ENCODE peak calls at places on chromosomes 11 and 22, in seven cellular contexts. Y is left lung, M is aorta, R is endodermal cell, A is pancreas, X is sigmoid colon, L is right cardiac atrium. W is an unnamed sample.
A peak's percentile ranks its signal among the peaks of the same experiment; 100 is the strongest.

GRCh38 chr11:72333657-72334056 is 89.7 kb upstream of the PHOX2A start:
- DNase-seq in Y (no peak), A (no peak), X (no peak), R (peak; percentile 92), L (no peak), M (peak; percentile 56), W (no peak)

GRCh38 chr22:36197065-36197440 is 4.6 kb downstream of the APOL4 start:
- DNase-seq in M (peak; percentile 66), A (no peak), L (peak; percentile 80), Y (no peak), R (peak; percentile 92), X (peak; percentile 83), W (peak; percentile 85)

GRCh38 chr11:88404932-88405710 is 67.6 kb upstream of the CTSC start:
- DNase-seq in X (no peak), Y (no peak), A (no peak), R (no peak), L (no peak), M (no peak), W (no peak)

GRCh38 chr22:19674929-19675253 is 39.4 kb upstream of the SEPTIN5 start:
- DNase-seq in Y (no peak), A (no peak), X (no peak), L (no peak), R (peak; percentile 35), M (no peak), W (no peak)

GRCh38 chr11:65821107-65821506 is 12.7 kb upstream of the SNX32 start:
- DNase-seq in M (no peak), X (no peak), L (no peak), A (no peak), Y (peak; percentile 17), R (no peak), W (no peak)

GRCh38 chr22:18103527-18104269 is 6.9 kb upstream of the TUBA8 start:
- DNase-seq in X (no peak), L (no peak), R (peak; percentile 26), A (no peak), Y (no peak), M (no peak), W (no peak)

GRCh38 chr11:113265343-113265742 is 49.0 kb upstream of the TTC12 start:
- DNase-seq in X (no peak), A (no peak), R (no peak), L (no peak), Y (no peak), M (no peak), W (no peak)

GRCh38 chr11:45090607-45091006 is 55.8 kb upstream of the PRDM11 start:
- DNase-seq in A (no peak), Y (no peak), X (no peak), M (no peak), L (no peak), R (no peak), W (no peak)

GRCh38 chr11:73218106-73218829 is at the start of gene P2RY2:
- DNase-seq in X (peak; percentile 73), Y (peak; percentile 99), R (peak; percentile 94), A (peak; percentile 77), L (peak; percentile 87), M (peak; percentile 86), W (no peak)

DNA sequence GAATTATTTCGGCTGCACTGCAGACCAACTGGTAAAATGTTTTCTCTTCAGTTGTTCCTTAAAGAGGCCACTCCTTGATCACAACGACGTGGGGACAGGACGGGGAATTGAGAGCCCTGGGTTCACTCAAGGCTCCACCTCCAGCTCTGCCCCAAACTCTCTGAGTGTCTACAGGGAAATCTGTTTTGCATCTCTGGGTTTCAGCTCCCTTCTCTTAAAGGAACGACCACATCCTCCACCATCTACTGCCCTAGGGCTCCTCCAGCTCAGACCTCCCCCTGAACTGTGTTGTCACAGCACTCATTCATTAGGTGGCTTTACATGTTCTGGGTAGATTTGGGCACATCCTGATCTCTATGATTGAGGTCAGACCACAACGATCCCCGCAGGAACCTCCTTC is 5.1 kb upstream of the PPFIA1 start:
- DNase-seq in Y (no peak), A (no peak), L (no peak), R (no peak), X (no peak), M (peak; percentile 3), W (no peak)
- H3K4me3 ChIP-seq in Y (no peak overlapping the region), A (no peak overlapping the region), L (no peak overlapping the region), R (no peak overlapping the region), X (no peak overlapping the region), M (no peak overlapping the region), W (no peak overlapping the region)

DNA sequence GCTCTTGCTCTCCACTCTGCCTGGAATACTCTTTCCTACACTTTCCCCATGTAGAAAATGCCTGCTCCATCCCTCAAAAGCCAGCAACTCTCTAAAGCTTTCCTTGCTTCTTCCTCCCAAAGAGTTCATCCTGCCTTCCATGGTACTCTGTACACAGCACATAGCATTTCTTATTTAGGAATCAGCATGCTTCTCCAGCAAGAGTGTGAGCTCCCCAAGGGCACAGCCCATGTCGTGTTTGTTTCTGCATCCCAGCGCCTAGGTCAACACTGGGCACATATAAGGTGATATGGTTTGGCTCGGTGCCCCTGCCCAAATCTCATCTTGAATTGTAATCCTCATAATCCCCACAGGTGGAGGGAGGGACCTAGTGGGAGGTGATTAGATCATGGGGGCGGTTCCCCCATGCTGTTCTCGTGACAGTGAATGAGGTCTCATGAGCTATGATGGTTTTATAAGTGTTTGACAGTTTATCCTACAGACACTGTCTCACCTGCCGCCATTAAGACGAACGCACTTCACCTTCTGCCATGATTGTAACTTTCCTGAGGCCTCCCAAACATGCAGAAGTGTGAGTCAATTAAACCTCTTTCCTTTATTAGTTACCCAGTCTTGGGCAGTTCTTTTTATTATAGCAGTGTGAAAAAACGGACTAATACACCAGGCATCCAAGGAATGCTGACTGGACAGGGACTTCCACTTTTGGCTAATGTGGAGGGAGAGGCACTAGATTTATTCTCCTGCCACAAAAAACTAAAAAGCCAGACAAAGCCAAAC is 8.2 kb downstream of the VPS37C start:
- DNase-seq in A (no peak), M (peak; percentile 48), L (no peak), X (peak; percentile 56), Y (no peak), R (no peak), W (no peak)
- H3K4me1 ChIP-seq in A (peaks cover 4% of the 10 kb centered on the region), M (no peaks in the 10 kb centered on the region), L (peaks cover 18% of the 10 kb centered on the region), X (peaks cover 64% of the 10 kb centered on the region), Y (peaks cover 22% of the 10 kb centered on the region), R (peaks cover 25% of the 10 kb centered on the region), W (peaks cover 31% of the 10 kb centered on the region)

GRCh38 chr11:134027671-134028070 is 41.2 kb upstream of the JAM3 start:
- DNase-seq in R (no peak), X (no peak), A (no peak), L (no peak), M (no peak), Y (no peak), W (no peak)

GRCh38 chr11:134024420-134025085 is 44.3 kb upstream of the JAM3 start:
- DNase-seq in L (no peak), A (no peak), X (no peak), R (no peak), M (no peak), Y (no peak), W (no peak)

GRCh38 chr11:134028368-134028920 is 40.4 kb upstream of the JAM3 start:
- DNase-seq in Y (no peak), X (no peak), M (no peak), R (no peak), A (no peak), L (no peak), W (no peak)

GRCh38 chr11:134025086-134025437 is 43.8 kb upstream of the JAM3 start:
- DNase-seq in Y (no peak), M (peak; percentile 65), A (no peak), L (peak; percentile 62), R (no peak), X (no peak), W (no peak)

GRCh38 chr11:134026655-134027343 is 42.1 kb upstream of the JAM3 start:
- DNase-seq in X (no peak), M (no peak), Y (no peak), L (no peak), A (no peak), R (peak; percentile 95), W (no peak)
- H3K4me3 ChIP-seq in X (no peak overlapping the region), M (no peak overlapping the region), Y (no peak overlapping the region), L (no peak overlapping the region), A (no peak overlapping the region), R (no peak overlapping the region), W (no peak overlapping the region)

DNA sequence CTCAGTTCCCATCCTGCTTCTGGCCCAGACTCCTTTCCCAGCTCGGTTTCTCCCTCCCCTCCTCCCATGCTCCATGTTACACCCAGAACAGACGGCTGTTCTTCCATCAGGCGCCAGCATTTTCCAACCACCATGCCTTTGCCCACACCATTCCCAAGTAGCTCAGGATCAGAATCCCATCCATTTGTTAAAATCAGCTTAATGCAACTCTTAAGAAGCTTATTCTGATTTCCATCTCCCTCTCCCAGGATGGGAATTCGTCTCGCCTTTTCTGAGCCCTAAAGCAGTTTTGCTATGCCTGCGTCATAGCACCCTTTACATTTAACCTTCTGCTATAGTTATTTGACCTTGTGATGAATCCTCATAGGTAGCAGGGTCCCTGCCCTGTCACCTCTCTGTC is 110.7 kb downstream of the MICAL2 start:
- DNase-seq in X (no peak), R (no peak), A (no peak), L (no peak), Y (no peak), M (no peak), W (no peak)
- H3K4me1 ChIP-seq in X (peaks cover 75% of the 10 kb centered on the region), R (peaks cover 6% of the 10 kb centered on the region), A (peaks cover 40% of the 10 kb centered on the region), L (peaks cover 35% of the 10 kb centered on the region), Y (peaks cover 36% of the 10 kb centered on the region), M (peaks cover 2% of the 10 kb centered on the region), W (peaks cover 51% of the 10 kb centered on the region)

DNA sequence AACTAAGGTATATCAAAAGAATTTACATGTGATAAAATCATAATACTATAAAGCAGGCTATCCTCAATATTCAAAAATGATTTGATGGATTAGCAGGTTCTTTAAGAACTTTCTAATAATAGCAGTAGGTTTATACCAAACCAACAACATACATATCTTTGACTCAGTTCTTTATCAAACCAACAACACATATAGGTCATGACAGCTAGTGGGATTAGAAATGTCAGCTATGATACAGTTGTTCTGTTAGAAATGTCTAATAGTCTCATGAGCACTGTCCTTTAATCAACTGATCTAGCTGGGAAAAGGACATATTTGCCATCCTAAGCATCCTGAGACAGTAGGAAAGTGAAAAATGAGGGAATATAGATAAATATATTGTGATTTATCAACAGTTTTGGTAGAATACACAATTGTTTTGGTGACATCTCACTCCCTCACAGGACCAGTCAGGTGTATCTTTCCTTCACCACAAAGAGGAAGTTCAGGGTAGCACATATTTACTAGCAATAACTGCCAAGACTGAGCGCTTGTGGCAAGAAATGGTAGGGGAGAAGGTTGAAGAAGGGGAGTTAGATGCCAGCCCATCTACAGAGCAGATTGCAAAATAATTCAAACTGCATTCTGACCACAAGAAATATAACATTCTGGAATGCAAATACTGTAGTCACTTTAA is 90.8 kb upstream of the APOA1 start:
- DNase-seq in R (no peak), X (no peak), M (no peak), A (no peak), Y (no peak), L (no peak), W (no peak)
- H3K4me3 ChIP-seq in R (no peak overlapping the region), X (no peak overlapping the region), M (no peak overlapping the region), A (no peak overlapping the region), Y (no peak overlapping the region), L (no peak overlapping the region), W (no peak overlapping the region)

GRCh38 chr11:102447941-102448868 is 4.4 kb downstream of the TMEM123 start:
- DNase-seq in Y (no peak), X (no peak), L (no peak), A (no peak), M (no peak), R (no peak), W (no peak)
- H3K4me1 ChIP-seq in Y (peaks cover 6% of the 10 kb centered on the region), X (peaks cover 48% of the 10 kb centered on the region), L (no peaks in the 10 kb centered on the region), A (peaks cover 3% of the 10 kb centered on the region), M (no peaks in the 10 kb centered on the region), R (peaks cover 3% of the 10 kb centered on the region), W (peaks cover 10% of the 10 kb centered on the region)